ENCODE peak calls at places on chromosomes 16 and 17, in nine cellular contexts. V is GM23248; O is lower leg skin; T is smooth muscle cell of the brain vasculature; Z is GM04503; U is stimulated activated CD8-positive, alpha-beta memory T cell treated with anti-CD3 and anti-CD28 coated beads, Interleukin-7, amount 100 ng/mL, for 1 hour; I is H7; E is A549; A is SK-N-DZ. K is an unnamed sample.

GRCh38 chr16:89363621-89364393 is 126.6 kb downstream of the ANKRD11 start:
- DNase-seq in V (peak), O (peak), T (peak), Z (no peak), U (no peak), I (no peak), E (peak), A (no peak), K (peak)

GRCh38 chr17:64449545-64449944 is 630 bp downstream of the MILR1 start:
- DNase-seq in V (peak), O (no peak), T (no peak), Z (no peak), U (no peak), I (no peak), E (no peak), A (no peak), K (no peak)

GRCh38 chr17:3796822-3797170 is 4.2 kb downstream of the ITGAE start:
- DNase-seq in V (no peak), O (no peak), T (no peak), Z (no peak), U (no peak), I (peak), E (no peak), A (no peak), K (no peak)

GRCh38 chr17:77729587-77729986 is 228.9 kb upstream of the TNRC6C start:
- DNase-seq in V (no peak), O (no peak), T (no peak), Z (no peak), U (no peak), I (no peak), E (no peak), A (no peak), K (no peak)

GRCh38 chr17:47716381-47716780 is 16.7 kb upstream of the TBX21 start:
- DNase-seq in V (no peak), O (no peak), T (no peak), Z (no peak), U (no peak), I (no peak), E (no peak), A (no peak), K (no peak)

GRCh38 chr17:50221500-50222480 is 20.4 kb upstream of the COL1A1 start:
- DNase-seq in V (peak), O (no peak), T (no peak), Z (no peak), U (no peak), I (peak), E (no peak), A (no peak), K (no peak)

GRCh38 chr17:4597975-4598374 is 13.6 kb downstream of the SMTNL2 start:
- DNase-seq in V (no peak), O (no peak), T (no peak), Z (no peak), U (no peak), I (peak), E (no peak), A (no peak), K (no peak)

GRCh38 chr16:75566889-75567255 is 693 bp downstream of the GABARAPL2 start:
- DNase-seq in V (peak), O (no peak), T (no peak), Z (no peak), U (no peak), I (peak), E (no peak), A (no peak), K (no peak)

GRCh38 chr17:66715745-66716156 is 119.2 kb upstream of the CACNG5 start:
- DNase-seq in V (peak), O (no peak), T (no peak), Z (peak), U (no peak), I (peak), E (peak), A (peak), K (peak)

GRCh38 chr17:78138204-78139060 is 7.8 kb upstream of the C17orf99 start:
- DNase-seq in V (no peak), O (no peak), T (no peak), Z (no peak), U (no peak), I (peak), E (no peak), A (no peak), K (no peak)

GRCh38 chr16:87486282-87486681 is 6.5 kb downstream of the ZCCHC14 start:
- DNase-seq in V (no peak), O (no peak), T (no peak), Z (no peak), U (no peak), I (no peak), E (no peak), A (no peak), K (no peak)

GRCh38 chr17:57911834-57912673 is 43.2 kb downstream of the CUEDC1 start:
- DNase-seq in V (peak), O (peak), T (no peak), Z (no peak), U (no peak), I (no peak), E (no peak), A (no peak), K (peak)

GRCh38 chr17:35297666-35298065 is 54.8 kb downstream of the SLFN5 start:
- DNase-seq in V (peak), O (no peak), T (no peak), Z (no peak), U (no peak), I (no peak), E (no peak), A (no peak), K (no peak)

GRCh38 chr17:4986951-4987766 is at the start of gene CAMTA2:
- DNase-seq in V (peak), O (peak), T (no peak), Z (no peak), U (peak), I (peak), E (peak), A (peak), K (peak)

GRCh38 chr16:88422733-88423447 is 30.2 kb upstream of the ZFPM1 start:
- DNase-seq in V (no peak), O (no peak), T (no peak), Z (no peak), U (no peak), I (no peak), E (no peak), A (no peak), K (no peak)